ENCODE peak calls at places on chromosomes 16 and 17, in ten cellular contexts. J, R, Y, N, K, P, I, O, S and L are unnamed samples.

GRCh38 chr17:12983986-12984932 is 33.6 kb downstream of the ELAC2 start:
- DNase-seq in J (no peak), R (no peak), Y (no peak), N (no peak), K (peak; percentile 51), P (no peak), I (peak; percentile 90), O (no peak), S (no peak), L (peak; percentile 66)

GRCh38 chr17:78783711-78784396 is 1.8 kb upstream of the CYTH1 start:
- DNase-seq in J (no peak), R (no peak), Y (no peak), N (no peak), K (no peak), P (no peak), I (peak; percentile 47), O (no peak), S (no peak), L (no peak)

GRCh38 chr16:1044515-1045362 is 27.8 kb upstream of the SSTR5 start:
- DNase-seq in J (no peak), R (no peak), Y (no peak), N (no peak), K (no peak), P (no peak), I (no peak), O (no peak), S (no peak), L (no peak)

GRCh38 chr16:88726408-88726749 is 20.1 kb downstream of the CTU2 start:
- DNase-seq in J (no peak), R (no peak), Y (no peak), N (no peak), K (no peak), P (no peak), I (no peak), O (no peak), S (no peak), L (no peak)

GRCh38 chr16:47905771-47906170 is 250.0 kb downstream of the ABCC12 start:
- DNase-seq in J (no peak), R (no peak), Y (no peak), N (no peak), K (no peak), P (no peak), I (no peak), O (no peak), S (no peak), L (no peak)

GRCh38 chr17:16439867-16440351 is 24.5 kb downstream of the TRPV2 start:
- DNase-seq in J (no peak), R (no peak), Y (no peak), N (peak; percentile 60), K (no peak), P (no peak), I (no peak), O (no peak), S (no peak), L (no peak)

GRCh38 chr17:81210868-81211267 is 11.9 kb downstream of the CEP131 start:
- DNase-seq in J (no peak), R (no peak), Y (no peak), N (no peak), K (no peak), P (no peak), I (no peak), O (no peak), S (no peak), L (no peak)

GRCh38 chr16:56331915-56332314 is 93.4 kb downstream of the AMFR start:
- DNase-seq in J (no peak), R (no peak), Y (no peak), N (no peak), K (no peak), P (no peak), I (no peak), O (no peak), S (no peak), L (no peak)

GRCh38 chr16:11309895-11310633 is 28.9 kb upstream of the PRM1 start:
- DNase-seq in J (no peak), R (no peak), Y (no peak), N (peak; percentile 37), K (no peak), P (no peak), I (no peak), O (no peak), S (peak; percentile 86), L (no peak)

GRCh38 chr16:5776876-5777275 is 679.3 kb upstream of the EEF2KMT start:
- DNase-seq in J (no peak), R (no peak), Y (no peak), N (no peak), K (no peak), P (no peak), I (no peak), O (no peak), S (no peak), L (no peak)

GRCh38 chr17:71828182-71828596 is 292.6 kb upstream of the SOX9 start:
- DNase-seq in J (no peak), R (peak; percentile 56), Y (no peak), N (no peak), K (no peak), P (no peak), I (no peak), O (no peak), S (no peak), L (no peak)

GRCh38 chr16:75251280-75252048 is at the start of gene BCAR1:
- DNase-seq in J (peak; percentile 85), R (peak; percentile 99), Y (peak; percentile 83), N (no peak), K (peak; percentile 87), P (peak; percentile 93), I (peak; percentile 93), O (peak; percentile 93), S (peak; percentile 86), L (peak; percentile 69)

GRCh38 chr17:45946841-45947256 is 52.2 kb upstream of the STH start:
- DNase-seq in J (no peak), R (no peak), Y (no peak), N (no peak), K (no peak), P (no peak), I (no peak), O (no peak), S (no peak), L (no peak)

GRCh38 chr17:29078183-29079045 is 35.5 kb downstream of the PIPOX start:
- DNase-seq in J (no peak), R (no peak), Y (no peak), N (no peak), K (no peak), P (no peak), I (no peak), O (no peak), S (no peak), L (no peak)

GRCh38 chr17:12301551-12301950 is 280.9 kb downstream of the MAP2K4 start:
- DNase-seq in J (no peak), R (no peak), Y (no peak), N (no peak), K (no peak), P (no peak), I (no peak), O (no peak), S (no peak), L (no peak)

GRCh38 chr16:57000271-57001025 is 11.1 kb downstream of the NLRC5 start:
- DNase-seq in J (no peak), R (peak; percentile 18), Y (no peak), N (peak; percentile 40), K (no peak), P (no peak), I (no peak), O (no peak), S (no peak), L (peak; percentile 31)

GRCh38 chr16:56337131-56337857 is 88.1 kb downstream of the AMFR start:
- DNase-seq in J (no peak), R (no peak), Y (no peak), N (no peak), K (no peak), P (no peak), I (peak; percentile 43), O (no peak), S (no peak), L (no peak)

GRCh38 chr17:48228720-48229119 is 121.2 kb downstream of the SNX11 start:
- DNase-seq in J (no peak), R (peak; percentile 55), Y (no peak), N (no peak), K (no peak), P (no peak), I (no peak), O (no peak), S (no peak), L (no peak)

GRCh38 chr16:12160249-12160648 is 183.7 kb downstream of the SNX29 start:
- DNase-seq in J (no peak), R (no peak), Y (no peak), N (no peak), K (no peak), P (no peak), I (no peak), O (no peak), S (no peak), L (no peak)